ENCODE peak calls at places on chromosomes 1 and 21, in five cellular contexts. H is heart right ventricle, X is Peyer's patch, S is adrenal gland, A is BJ. V is an unnamed sample.

GRCh38 chr1:18581420-18581880 is 49.2 kb upstream of the PAX7 start:
- DNase-seq in X (peak; percentile 61), S (peak; percentile 25), A (no peak), H (no peak), V (no peak)

GRCh38 chr21:43919871-43920801 is 55.1 kb downstream of the AGPAT3 start:
- DNase-seq in H (no peak), S (no peak), X (peak; percentile 51), A (no peak), V (no peak)

GRCh38 chr1:201614262-201615015 is 75.5 kb downstream of the NAV1 start:
- DNase-seq in A (no peak), S (peak; percentile 22), X (no peak), H (peak; percentile 51), V (no peak)

GRCh38 chr1:185681034-185681633 is 53.1 kb upstream of the HMCN1 start:
- DNase-seq in S (peak; percentile 19), H (peak; percentile 41), X (no peak), A (no peak), V (no peak)

GRCh38 chr1:209435654-209436566 is 147.6 kb upstream of the CAMK1G start:
- DNase-seq in H (peak; percentile 52), A (no peak), X (peak; percentile 58), S (peak; percentile 54), V (no peak)

GRCh38 chr1:21601278-21602048 is 67.7 kb downstream of the RAP1GAP start:
- DNase-seq in X (no peak), S (no peak), A (no peak), H (no peak), V (no peak)

GRCh38 chr1:209899948-209900347 is 38.1 kb upstream of the SYT14 start:
- DNase-seq in X (no peak), S (no peak), H (no peak), A (no peak), V (no peak)

GRCh38 chr21:34536311-34536710 is 24.3 kb upstream of the KCNE1 start:
- DNase-seq in H (no peak), X (no peak), A (no peak), S (no peak), V (no peak)

DNA sequence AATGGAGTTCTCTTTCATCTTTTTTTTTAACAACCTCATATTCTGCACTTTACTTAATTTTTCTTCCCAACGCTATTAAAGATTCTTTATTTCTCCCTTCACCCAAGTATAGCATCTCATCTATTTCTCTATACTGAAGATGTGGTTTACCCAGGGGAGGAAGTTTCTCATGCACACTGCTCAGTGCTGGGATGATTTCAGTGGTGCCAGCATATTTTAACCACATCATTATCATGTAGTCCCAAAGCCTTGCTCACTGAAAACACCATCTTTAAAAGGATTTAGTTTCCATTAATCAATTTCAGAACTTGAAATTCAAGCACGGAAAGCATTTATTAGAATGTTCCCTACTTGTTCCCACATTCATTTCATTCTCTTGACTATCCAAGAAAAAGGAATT is 725.7 kb downstream of the USP25 start:
- DNase-seq in S (no peak), A (no peak), X (no peak), H (no peak), V (no peak)
- H3K4me3 ChIP-seq in S (no peak overlapping the region), A (no peak overlapping the region), X (no peak overlapping the region), H (no peak overlapping the region), V (no peak overlapping the region)

DNA sequence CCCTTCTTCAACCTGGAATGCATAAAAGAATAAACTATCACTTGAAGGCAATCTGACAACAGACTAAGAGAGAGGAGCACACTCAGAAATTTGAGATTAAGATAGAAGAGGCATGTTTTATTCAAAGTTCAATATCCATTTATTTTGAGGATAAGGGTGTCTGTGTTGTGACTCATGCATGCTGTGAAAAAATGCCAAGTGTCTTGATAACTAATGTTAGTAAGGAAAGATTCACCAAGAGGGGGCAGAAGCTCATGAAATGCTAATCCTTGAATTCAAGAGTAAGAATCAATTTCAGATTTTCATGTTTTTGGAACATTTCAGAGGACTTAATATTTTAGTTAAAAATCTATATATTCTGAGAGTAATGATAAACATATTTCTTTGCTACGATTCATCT is 94.0 kb downstream of the IFI44 start:
- DNase-seq in H (no peak), S (no peak), A (no peak), X (no peak), V (no peak)
- TF ChIP-seq CTCF in H (no peak), S (no peak), A (peak; percentile 32), X (no peak), V (peak; percentile 3)

DNA sequence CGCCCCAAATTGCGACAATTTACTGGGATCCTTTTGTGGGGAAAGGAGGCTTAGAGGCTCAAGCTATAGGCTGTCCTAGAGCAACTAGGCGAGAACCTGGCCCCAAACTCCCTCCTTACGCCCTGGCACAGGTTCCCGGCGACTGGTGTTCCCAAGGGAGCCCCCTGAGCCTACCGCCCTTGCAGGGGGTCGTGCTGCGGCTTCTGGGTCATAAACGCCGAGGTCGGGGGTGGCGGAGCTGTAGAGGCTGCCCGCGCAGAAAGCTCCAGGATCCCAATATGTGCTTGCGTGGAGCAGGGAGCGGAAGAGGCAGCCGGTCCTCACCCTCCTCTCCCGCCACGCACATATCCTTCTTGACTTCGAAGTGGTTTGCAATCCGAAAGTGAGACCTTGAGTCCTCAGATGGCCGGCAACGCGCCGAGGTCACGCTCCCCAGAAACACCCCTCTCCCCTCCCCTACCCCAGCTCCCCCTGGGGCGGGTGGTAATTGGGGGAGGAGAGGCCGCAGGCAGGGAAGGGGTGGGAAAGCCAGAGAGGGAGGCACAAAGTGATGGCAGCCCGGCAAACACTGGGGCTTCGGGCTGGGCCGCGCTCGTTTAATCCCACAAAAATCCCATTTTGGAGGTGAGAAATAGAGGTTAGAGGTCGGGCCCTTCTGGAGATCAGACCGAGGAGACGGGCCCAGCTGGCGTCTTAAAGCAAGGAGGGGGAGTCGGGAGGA is 6.2 kb downstream of the SIM2 start:
- DNase-seq in H (no peak), A (no peak), S (no peak), X (no peak), V (no peak)
- H3K4me3 ChIP-seq in H (no peak overlapping the region), A (no peak overlapping the region), S (no peak overlapping the region), X (no peak overlapping the region), V (no peak overlapping the region)

GRCh38 chr1:40768146-40768990 is 15.2 kb upstream of the KCNQ4 start:
- DNase-seq in A (no peak), S (peak; percentile 72), X (no peak), H (no peak), V (no peak)

GRCh38 chr1:40769815-40770214 is 13.8 kb upstream of the KCNQ4 start:
- DNase-seq in X (no peak), H (peak; percentile 32), S (no peak), A (no peak), V (no peak)

GRCh38 chr1:40772146-40772770 is 11.3 kb upstream of the KCNQ4 start:
- DNase-seq in X (no peak), A (no peak), H (no peak), S (no peak), V (no peak)

GRCh38 chr1:40773748-40774265 is 9.8 kb upstream of the KCNQ4 start:
- DNase-seq in H (no peak), X (no peak), A (no peak), S (no peak), V (no peak)

DNA sequence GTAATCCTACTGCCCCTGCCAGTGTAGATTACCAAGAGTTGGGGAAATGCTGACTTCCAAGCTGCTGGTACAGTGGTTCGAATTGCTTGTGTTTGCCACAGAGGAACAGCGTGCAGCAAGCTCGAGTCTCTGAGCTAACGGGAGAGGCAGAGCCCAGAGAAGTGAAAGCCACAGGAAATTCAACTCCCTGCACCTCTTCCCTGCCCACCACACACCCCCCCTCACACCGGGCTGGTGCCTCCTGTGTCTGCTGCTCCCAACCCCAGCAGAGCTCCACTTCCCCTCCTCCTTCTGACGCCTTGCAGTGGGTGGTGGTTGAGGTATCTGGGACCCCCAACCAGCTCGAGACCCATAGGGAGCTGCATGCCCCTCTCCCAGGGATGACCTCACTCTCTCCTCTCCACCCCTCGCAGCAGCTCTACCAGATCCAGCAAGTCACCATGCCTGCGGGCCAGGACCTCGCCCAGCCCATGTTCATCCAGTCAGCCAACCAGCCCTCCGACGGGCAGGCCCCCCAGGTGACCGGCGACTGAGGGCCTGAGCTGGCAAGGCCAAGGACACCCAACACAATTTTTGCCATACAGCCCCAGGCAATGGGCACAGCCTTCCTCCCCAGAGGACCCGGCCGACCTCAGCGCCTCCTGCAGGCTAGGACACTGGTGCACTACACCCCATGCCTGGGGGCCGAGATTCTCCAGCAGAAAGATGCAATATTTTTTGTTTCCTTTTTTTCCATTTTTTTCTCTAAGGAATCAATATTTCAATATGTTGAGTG is 13.1 kb upstream of the KCNQ4 start:
- DNase-seq in X (no peak), A (no peak), S (no peak), H (no peak), V (no peak)
- TF ChIP-seq CTCF in X (no peak), A (no peak), S (no peak), H (no peak), V (no peak)

GRCh38 chr1:236395780-236396664 is 1.9 kb downstream of the EDARADD start:
- DNase-seq in X (no peak), A (no peak), S (no peak), H (no peak), V (no peak)
- H3K4me3 ChIP-seq in X (peak overlapping the region; percentile 38), A (peak overlapping the region; percentile 51), S (no peak overlapping the region), H (peak overlapping the region; percentile 60), V (peak overlapping the region; percentile 63)

GRCh38 chr1:214505134-214505533 is 46.3 kb downstream of the PTPN14 start:
- DNase-seq in X (no peak), H (no peak), A (no peak), S (no peak), V (no peak)
- TF ChIP-seq CTCF in X (no peak), H (no peak), A (no peak), S (no peak), V (no peak)

GRCh38 chr1:61184035-61184713 is 101.8 kb downstream of the NFIA start:
- DNase-seq in S (peak; percentile 93), A (no peak), H (peak; percentile 95), X (peak; percentile 65), V (no peak)

GRCh38 chr1:61182049-61182448 is 99.7 kb downstream of the NFIA start:
- DNase-seq in S (no peak), A (no peak), X (no peak), H (peak; percentile 24), V (no peak)

GRCh38 chr1:61184714-61185106 is 102.3 kb downstream of the NFIA start:
- DNase-seq in S (no peak), X (no peak), H (no peak), A (no peak), V (no peak)

GRCh38 chr1:61181016-61181560 is 98.7 kb downstream of the NFIA start:
- DNase-seq in S (no peak), A (no peak), X (no peak), H (no peak), V (no peak)

GRCh38 chr1:61183471-61184034 is 101.2 kb downstream of the NFIA start:
- DNase-seq in X (no peak), H (peak; percentile 60), A (no peak), S (no peak), V (no peak)
- H3K4me3 ChIP-seq in X (no peak overlapping the region), H (peak overlapping the region; percentile 20), A (no peak overlapping the region), S (no peak overlapping the region), V (no peak overlapping the region)